ENCODE peak calls at places on chromosomes 16 and 17, in four cellular contexts. N is PC-9; G is GM19239; J is stimulated activated naive CD8-positive, alpha-beta T cell treated with anti-CD3 and anti-CD28 coated beads, Interleukin-15, amount 100 ng/mL, for 72 hours. I is an unnamed sample.

GRCh38 chr16:1037934-1038257 is 34.7 kb upstream of the SSTR5 start:
- DNase-seq in N (no peak), G (no peak), J (no peak), I (no peak)

GRCh38 chr17:39626171-39626670 is 531 bp upstream of the PPP1R1B start:
- DNase-seq in N (no peak), G (no peak), J (no peak), I (no peak)

GRCh38 chr16:73028721-73029361 is 19.1 kb downstream of the ZFHX3 start:
- DNase-seq in N (no peak), G (no peak), J (no peak), I (no peak)

GRCh38 chr16:4415538-4416199 is 727 bp downstream of the CORO7 start:
- DNase-seq in N (no peak), G (no peak), J (peak; percentile 76), I (peak; percentile 85)

GRCh38 chr17:40722146-40722720 is 18.7 kb upstream of the KRT24 start:
- DNase-seq in N (peak; percentile 42), G (no peak), J (no peak), I (no peak)

GRCh38 chr16:68015681-68016080 is at the start of gene DPEP2NB:
- DNase-seq in N (no peak), G (no peak), J (no peak), I (no peak)

GRCh38 chr17:82304826-82305726 is 12.3 kb downstream of the CD7 start:
- DNase-seq in N (no peak), G (no peak), J (no peak), I (no peak)

GRCh38 chr16:57600048-57600835 is 28.2 kb upstream of the ADGRG1 start:
- DNase-seq in N (no peak), G (no peak), J (peak; percentile 39), I (peak; percentile 74)

GRCh38 chr17:36999475-36999874 is 50.7 kb downstream of the AATF start:
- DNase-seq in N (no peak), G (no peak), J (no peak), I (no peak)

GRCh38 chr16:50530277-50531236 is 17.6 kb upstream of the NKD1 start:
- DNase-seq in N (peak; percentile 96), G (no peak), J (no peak), I (no peak)

GRCh38 chr16:14148569-14148968 is 77.5 kb downstream of the MRTFB start:
- DNase-seq in N (no peak), G (no peak), J (no peak), I (no peak)

GRCh38 chr16:66750279-66751134 is 902 bp downstream of the DYNC1LI2 start:
- DNase-seq in N (no peak), G (peak; percentile 10), J (peak; percentile 11), I (no peak)

GRCh38 chr17:65559802-65560627 is 1.4 kb downstream of the AXIN2 start:
- DNase-seq in N (no peak), G (no peak), J (peak; percentile 23), I (peak; percentile 60)

GRCh38 chr17:37844158-37844976 is 79.8 kb upstream of the TBC1D3K start:
- DNase-seq in N (no peak), G (no peak), J (peak; percentile 71), I (peak; percentile 82)

GRCh38 chr17:36591434-36592315 is at the start of gene DHRS11:
- DNase-seq in N (peak; percentile 53), G (peak; percentile 93), J (peak; percentile 62), I (peak; percentile 96)

GRCh38 chr16:1965610-1966009 is 984 bp upstream of the RPS2 start:
- DNase-seq in N (no peak), G (no peak), J (peak; percentile 23), I (no peak)

GRCh38 chr17:81228420-81228819 is 5.7 kb upstream of the CEP131 start:
- DNase-seq in N (no peak), G (no peak), J (no peak), I (no peak)

GRCh38 chr16:68506331-68507053 is 32.6 kb upstream of the ZFP90 start:
- DNase-seq in N (peak; percentile 40), G (no peak), J (no peak), I (peak; percentile 30)

GRCh38 chr16:10740845-10741208 is 2.8 kb upstream of the NUBP1 start:
- DNase-seq in N (no peak), G (no peak), J (no peak), I (no peak)

GRCh38 chr16:57316390-57317017 is 32.0 kb upstream of the PLLP start:
- DNase-seq in N (no peak), G (no peak), J (no peak), I (peak; percentile 77)

GRCh38 chr17:74524751-74525725 is 6.2 kb downstream of the CD300LB start:
- DNase-seq in N (no peak), G (no peak), J (peak; percentile 4), I (no peak)

GRCh38 chr17:8794636-8795035 is 4.5 kb downstream of the MFSD6L start:
- DNase-seq in N (no peak), G (no peak), J (no peak), I (no peak)

GRCh38 chr17:31388770-31389672 is 2.5 kb upstream of the RAB11FIP4 start:
- DNase-seq in N (no peak), G (peak; percentile 79), J (peak; percentile 54), I (no peak)

GRCh38 chr16:51133130-51133529 is 17.9 kb downstream of the SALL1 start:
- DNase-seq in N (no peak), G (no peak), J (no peak), I (no peak)

GRCh38 chr16:70573451-70574121 is 50.0 kb downstream of the SF3B3 start:
- DNase-seq in N (peak; percentile 91), G (no peak), J (no peak), I (no peak)

GRCh38 chr16:8590161-8590688 is at the start of gene TMEM114:
- DNase-seq in N (no peak), G (no peak), J (no peak), I (no peak)

GRCh38 chr17:7440113-7440822 is 956 bp downstream of the FGF11 start:
- DNase-seq in N (no peak), G (no peak), J (peak; percentile 47), I (peak; percentile 77)

GRCh38 chr16:56354746-56355145 is 70.6 kb downstream of the AMFR start:
- DNase-seq in N (peak; percentile 9), G (no peak), J (no peak), I (peak; percentile 65)

GRCh38 chr17:7854851-7855642 is at the start of gene TMEM88:
- DNase-seq in N (no peak), G (no peak), J (no peak), I (peak; percentile 84)

GRCh38 chr16:85697441-85697840 is 8.7 kb upstream of the GINS2 start:
- DNase-seq in N (no peak), G (no peak), J (no peak), I (no peak)

GRCh38 chr17:63740464-63741181 is 976 bp downstream of the STRADA start:
- DNase-seq in N (no peak), G (no peak), J (no peak), I (no peak)

GRCh38 chr17:65293584-65294183 is 156.5 kb downstream of the RGS9 start:
- DNase-seq in N (no peak), G (no peak), J (no peak), I (no peak)

GRCh38 chr16:19885456-19886060 is 910 bp upstream of the GPRC5B start:
- DNase-seq in N (no peak), G (no peak), J (peak; percentile 17), I (no peak)

GRCh38 chr17:49000943-49001342 is 3.8 kb downstream of the IGF2BP1 start:
- DNase-seq in N (no peak), G (no peak), J (no peak), I (no peak)

GRCh38 chr17:67558740-67559380 is 158.9 kb upstream of the NOL11 start:
- DNase-seq in N (no peak), G (no peak), J (no peak), I (no peak)

I was measured in aorta.